ENCODE peak calls at places on chromosomes 16 and 17, in seven cellular contexts. P is NCI-H1105 treated with DMSO at 0.1 percent for 48 hours; B is HCT116; U is fibroblast of villous mesenchyme; J is EL; R is Kasumi-1; H is stimulated activated CD8-positive, alpha-beta memory T cell treated with anti-CD3 and anti-CD28 coated beads, Interleukin-15, amount 100 ng/mL, for 4 hours. F is an unnamed sample.
A peak's percentile ranks its signal among the peaks of the same experiment; 100 is the strongest.

GRCh38 chr16:77920984-77921383 is 101.4 kb upstream of the CLEC3A start:
- DNase-seq in P (no peak), J (no peak), B (no peak), U (no peak), H (no peak), R (no peak), F (no peak)

GRCh38 chr17:13596241-13596941 is 5.3 kb downstream of the HS3ST3A1 start:
- DNase-seq in P (no peak), H (no peak), U (no peak), B (no peak), J (no peak), R (no peak), F (no peak)

GRCh38 chr16:89201467-89202377 is 1.4 kb upstream of the SLC22A31 start:
- DNase-seq in P (peak; percentile 41), R (no peak), H (peak; percentile 46), B (peak; percentile 84), J (peak; percentile 55), U (peak; percentile 67), F (peak; percentile 59)

GRCh38 chr17:63786961-63787711 is 13.2 kb downstream of the DDX42 start:
- DNase-seq in R (peak; percentile 22), P (no peak), U (no peak), B (peak; percentile 62), H (no peak), J (no peak), F (peak; percentile 94)

GRCh38 chr17:65459667-65460415 is 101.6 kb downstream of the AXIN2 start:
- DNase-seq in U (no peak), R (no peak), P (no peak), H (no peak), B (no peak), J (no peak), F (no peak)

GRCh38 chr17:31559647-31560501 is 168.4 kb downstream of the RAB11FIP4 start:
- DNase-seq in J (peak; percentile 40), R (no peak), U (peak; percentile 33), H (no peak), P (no peak), B (no peak), F (no peak)

GRCh38 chr17:71486171-71486740 is 634.6 kb upstream of the SOX9 start:
- DNase-seq in R (no peak), B (no peak), J (no peak), H (no peak), U (no peak), P (no peak), F (peak; percentile 33)

GRCh38 chr17:75559958-75560533 is 27.6 kb upstream of the MYO15B start:
- DNase-seq in P (no peak), U (no peak), B (no peak), H (no peak), R (no peak), J (no peak), F (no peak)

GRCh38 chr17:76139261-76139752 is 1.7 kb downstream of the FOXJ1 start:
- DNase-seq in P (no peak), B (no peak), J (no peak), U (no peak), R (no peak), H (no peak), F (no peak)

GRCh38 chr16:4935231-4935855 is 1.6 kb downstream of the PPL start:
- DNase-seq in J (peak; percentile 44), P (no peak), B (no peak), H (no peak), U (peak; percentile 83), R (no peak), F (peak; percentile 64)

GRCh38 chr16:11010576-11011221 is 66.3 kb downstream of the CLEC16A start:
- DNase-seq in H (no peak), J (no peak), U (peak; percentile 45), B (no peak), R (no peak), P (no peak), F (no peak)

GRCh38 chr17:15412606-15413005 is 54.8 kb downstream of the CDRT4 start:
- DNase-seq in J (no peak), P (no peak), R (no peak), B (no peak), U (no peak), H (no peak), F (no peak)

GRCh38 chr17:39261286-39261685 is 35.5 kb upstream of the STAC2 start:
- DNase-seq in U (no peak), J (no peak), P (no peak), R (no peak), B (no peak), H (no peak), F (no peak)

GRCh38 chr17:924711-925480 is 54.7 kb downstream of the NXN start:
- DNase-seq in B (no peak), H (no peak), J (no peak), P (no peak), R (no peak), U (no peak), F (peak; percentile 92)

GRCh38 chr17:78351449-78352006 is 8.3 kb downstream of the SOCS3 start:
- DNase-seq in R (no peak), J (peak; percentile 91), B (no peak), H (no peak), P (no peak), U (peak; percentile 100), F (peak; percentile 98)

GRCh38 chr17:37301288-37301687 is 74.5 kb upstream of the C17orf78 start:
- DNase-seq in R (no peak), H (no peak), B (no peak), J (no peak), U (peak; percentile 45), P (no peak), F (no peak)

GRCh38 chr17:45261577-45262515 is at the start of gene SPATA32:
- DNase-seq in P (peak; percentile 21), J (no peak), U (peak; percentile 26), H (peak; percentile 56), R (peak; percentile 42), B (no peak), F (no peak)

GRCh38 chr16:4537376-4538066 is 1.1 kb downstream of the CDIP1 start:
- DNase-seq in U (peak; percentile 25), R (no peak), B (no peak), J (no peak), P (no peak), H (no peak), F (peak; percentile 52)

GRCh38 chr16:67926181-67926742 is 5.4 kb downstream of the CTRL start:
- DNase-seq in P (peak; percentile 70), J (no peak), B (no peak), R (peak; percentile 17), U (no peak), H (no peak), F (no peak)

GRCh38 chr17:20294120-20294519 is 173.2 kb downstream of the LGALS9B start:
- DNase-seq in U (no peak), P (no peak), H (no peak), B (no peak), J (no peak), R (no peak), F (no peak)

GRCh38 chr17:42342242-42343008 is 45.8 kb downstream of the STAT3 start:
- DNase-seq in B (no peak), J (peak; percentile 90), P (no peak), U (peak; percentile 69), R (peak; percentile 62), H (no peak), F (no peak)

GRCh38 chr16:50593410-50594139 is 45.4 kb downstream of the NKD1 start:
- DNase-seq in P (no peak), H (no peak), U (peak; percentile 5), R (no peak), J (no peak), B (no peak), F (no peak)

GRCh38 chr16:5841934-5842333 is 744.3 kb upstream of the EEF2KMT start:
- DNase-seq in H (no peak), J (no peak), P (no peak), U (no peak), R (no peak), B (no peak), F (peak; percentile 82)

GRCh38 chr17:58364270-58364942 is 12.4 kb upstream of the SUPT4H1 start:
- DNase-seq in U (no peak), R (no peak), P (no peak), B (no peak), J (no peak), H (no peak), F (peak; percentile 72)

GRCh38 chr16:86362155-86362849 is 148.0 kb upstream of the FOXF1 start:
- DNase-seq in P (peak; percentile 17), B (peak; percentile 46), J (peak; percentile 42), H (no peak), R (no peak), U (peak; percentile 28), F (no peak)

GRCh38 chr17:909642-910323 is 69.8 kb downstream of the NXN start:
- DNase-seq in B (no peak), R (no peak), U (peak; percentile 95), J (peak; percentile 92), H (no peak), P (no peak), F (no peak)

GRCh38 chr17:49130891-49131290 is 1.7 kb upstream of the B4GALNT2 start:
- DNase-seq in R (no peak), J (no peak), U (no peak), P (no peak), B (no peak), H (no peak), F (peak; percentile 35)

F was measured in mammary epithelial cell.